ENCODE peak calls at places on chromosomes 6 and 20, in six cellular contexts. G is GM10248; Y is epithelial cell of esophagus; Q is naive B cell; H is activated naive CD8-positive, alpha-beta T cell treated with anti-CD3 and anti-CD28 coated beads for 36 hours; K is heart left ventricle. E is an unnamed sample.

GRCh38 chr6:156336096-156336495 is 441.1 kb upstream of the ARID1B start:
- DNase-seq in Q (no peak), Y (no peak), K (no peak), H (no peak), G (no peak), E (no peak)

GRCh38 chr6:100464162-100464851 is 414 bp downstream of the SIM1 start:
- DNase-seq in G (no peak), Y (no peak), K (no peak), Q (no peak), H (no peak), E (no peak)

GRCh38 chr6:56708810-56709597 is 66.3 kb upstream of the DST start:
- DNase-seq in Q (no peak), G (peak), K (no peak), H (no peak), Y (peak), E (no peak)

GRCh38 chr6:136181858-136182257 is 68.3 kb downstream of the MTFR2 start:
- DNase-seq in K (no peak), Y (no peak), G (no peak), Q (no peak), H (no peak), E (no peak)

GRCh38 chr20:5090191-5090590 is 29.6 kb downstream of the PCNA start:
- DNase-seq in Y (no peak), H (no peak), K (no peak), Q (peak), G (peak), E (no peak)

GRCh38 chr20:11917663-11918062 is at the start of gene BTBD3:
- DNase-seq in Q (peak), K (peak), H (no peak), Y (peak), G (peak), E (no peak)

GRCh38 chr6:166257911-166258318 is 50.3 kb downstream of the PRR18 start:
- DNase-seq in Y (peak), G (no peak), K (no peak), H (peak), Q (no peak), E (no peak)

GRCh38 chr20:51749674-51750036 is 18.5 kb downstream of the ATP9A start:
- DNase-seq in G (no peak), Y (peak), K (no peak), Q (no peak), H (no peak), E (no peak)

GRCh38 chr6:166575190-166575589 is 11.3 kb downstream of the RAMACL start:
- DNase-seq in H (no peak), Q (no peak), G (no peak), Y (no peak), K (peak), E (no peak)

GRCh38 chr6:20366082-20366834 is 35.4 kb upstream of the E2F3 start:
- DNase-seq in H (no peak), Q (no peak), G (no peak), Y (peak), K (no peak), E (no peak)

GRCh38 chr20:40632346-40632976 is 56.6 kb downstream of the MAFB start:
- DNase-seq in K (no peak), G (no peak), Y (peak), Q (no peak), H (no peak), E (no peak)

GRCh38 chr6:117495425-117495824 is 13.0 kb downstream of the DCBLD1 start:
- DNase-seq in Y (peak), K (no peak), Q (no peak), H (no peak), G (no peak), E (no peak)

GRCh38 chr6:125952764-125953501 is 3.6 kb upstream of the HINT3 start:
- DNase-seq in H (peak), Y (peak), Q (no peak), G (peak), K (no peak), E (no peak)

GRCh38 chr6:161486326-161486725 is 212.5 kb upstream of the AGPAT4 start:
- DNase-seq in G (no peak), Q (no peak), Y (peak), K (peak), H (no peak), E (no peak)

GRCh38 chr6:110813813-110814487 is 1.3 kb downstream of the CDK19 start:
- DNase-seq in H (no peak), G (no peak), Y (peak), K (no peak), Q (no peak), E (no peak)

GRCh38 chr20:10659651-10660601 is 13.9 kb downstream of the JAG1 start:
- DNase-seq in Y (no peak), K (no peak), G (no peak), Q (no peak), H (no peak), E (peak)

GRCh38 chr6:133923938-133924593 is 29.0 kb upstream of the TBPL1 start:
- DNase-seq in H (peak), G (peak), K (peak), Q (peak), Y (peak), E (no peak)

GRCh38 chr6:79421707-79422484 is 115.3 kb downstream of the LCA5 start:
- DNase-seq in G (no peak), Y (peak), K (peak), H (no peak), Q (no peak), E (no peak)

GRCh38 chr20:6026051-6026450 is 27.8 kb downstream of the LRRN4 start:
- DNase-seq in K (no peak), Y (peak), Q (no peak), G (no peak), H (no peak), E (no peak)

E was measured in coronary artery.